ENCODE peak calls at places on chromosomes 13 and 19, in ten cellular contexts. One of them, this sample, is unnamed.

GRCh38 chr13:97235549-97236206 is 13.5 kb downstream of the MBNL2 start:
- DNase-seq in heart left ventricle: no peak
- DNase-seq in fibroblast of villous mesenchyme: no peak
- DNase-seq in GM06990: no peak
- DNase-seq in PC-3: no peak
- DNase-seq in fibroblast of lung: no peak
- DNase-seq in right lobe of liver: no peak
- DNase-seq in mammary epithelial cell: no peak
- DNase-seq in CD8-positive, alpha-beta T cell: no peak
- DNase-seq in astrocyte of the spinal cord: no peak
- DNase-seq in this sample: no peak

GRCh38 chr19:33864311-33864850 is 67.7 kb downstream of the KCTD15 start:
- DNase-seq in astrocyte of the spinal cord: no peak
- DNase-seq in mammary epithelial cell: peak
- DNase-seq in CD8-positive, alpha-beta T cell: no peak
- DNase-seq in heart left ventricle: no peak
- DNase-seq in right lobe of liver: no peak
- DNase-seq in GM06990: no peak
- DNase-seq in PC-3: peak
- DNase-seq in fibroblast of villous mesenchyme: no peak
- DNase-seq in fibroblast of lung: no peak
- DNase-seq in this sample: no peak

GRCh38 chr19:35266904-35267817 is 1.6 kb upstream of the USF2 start:
- DNase-seq in CD8-positive, alpha-beta T cell: peak
- DNase-seq in PC-3: peak
- DNase-seq in fibroblast of villous mesenchyme: peak
- DNase-seq in fibroblast of lung: peak
- DNase-seq in mammary epithelial cell: no peak
- DNase-seq in astrocyte of the spinal cord: no peak
- DNase-seq in heart left ventricle: peak
- DNase-seq in right lobe of liver: peak
- DNase-seq in GM06990: peak
- DNase-seq in this sample: no peak

GRCh38 chr13:39578821-39579291 is 24.1 kb downstream of the LHFPL6 start:
- DNase-seq in CD8-positive, alpha-beta T cell: no peak
- DNase-seq in right lobe of liver: no peak
- DNase-seq in mammary epithelial cell: no peak
- DNase-seq in fibroblast of lung: no peak
- DNase-seq in astrocyte of the spinal cord: peak
- DNase-seq in GM06990: no peak
- DNase-seq in heart left ventricle: no peak
- DNase-seq in fibroblast of villous mesenchyme: no peak
- DNase-seq in PC-3: no peak
- DNase-seq in this sample: no peak

GRCh38 chr19:37817180-37817911 is 38.0 kb upstream of the ZNF573 start:
- DNase-seq in CD8-positive, alpha-beta T cell: peak
- DNase-seq in fibroblast of lung: peak
- DNase-seq in PC-3: no peak
- DNase-seq in GM06990: peak
- DNase-seq in heart left ventricle: peak
- DNase-seq in astrocyte of the spinal cord: peak
- DNase-seq in right lobe of liver: peak
- DNase-seq in fibroblast of villous mesenchyme: peak
- DNase-seq in mammary epithelial cell: no peak
- DNase-seq in this sample: peak

GRCh38 chr13:23788459-23788858 is 100.7 kb downstream of the MIPEP start:
- DNase-seq in right lobe of liver: no peak
- DNase-seq in PC-3: no peak
- DNase-seq in fibroblast of villous mesenchyme: no peak
- DNase-seq in heart left ventricle: no peak
- DNase-seq in mammary epithelial cell: no peak
- DNase-seq in astrocyte of the spinal cord: no peak
- DNase-seq in GM06990: no peak
- DNase-seq in fibroblast of lung: no peak
- DNase-seq in CD8-positive, alpha-beta T cell: no peak
- DNase-seq in this sample: no peak

GRCh38 chr13:92175330-92175729 is 776.9 kb downstream of the GPC5 start:
- DNase-seq in right lobe of liver: no peak
- DNase-seq in heart left ventricle: no peak
- DNase-seq in fibroblast of lung: peak
- DNase-seq in GM06990: no peak
- DNase-seq in fibroblast of villous mesenchyme: peak
- DNase-seq in astrocyte of the spinal cord: peak
- DNase-seq in PC-3: peak
- DNase-seq in CD8-positive, alpha-beta T cell: no peak
- DNase-seq in mammary epithelial cell: peak
- DNase-seq in this sample: peak

GRCh38 chr13:28441533-28441928 is 53.4 kb downstream of the FLT1 start:
- DNase-seq in mammary epithelial cell: no peak
- DNase-seq in PC-3: no peak
- DNase-seq in astrocyte of the spinal cord: no peak
- DNase-seq in right lobe of liver: no peak
- DNase-seq in CD8-positive, alpha-beta T cell: no peak
- DNase-seq in GM06990: no peak
- DNase-seq in fibroblast of villous mesenchyme: no peak
- DNase-seq in heart left ventricle: no peak
- DNase-seq in fibroblast of lung: no peak
- DNase-seq in this sample: no peak

GRCh38 chr13:27549406-27549981 is 70.8 kb downstream of the LNX2 start:
- DNase-seq in heart left ventricle: no peak
- DNase-seq in CD8-positive, alpha-beta T cell: no peak
- DNase-seq in fibroblast of lung: no peak
- DNase-seq in astrocyte of the spinal cord: no peak
- DNase-seq in fibroblast of villous mesenchyme: peak
- DNase-seq in PC-3: peak
- DNase-seq in right lobe of liver: no peak
- DNase-seq in mammary epithelial cell: peak
- DNase-seq in GM06990: no peak
- DNase-seq in this sample: peak

GRCh38 chr13:43687038-43687437 is 99.7 kb downstream of the ENOX1 start:
- DNase-seq in astrocyte of the spinal cord: no peak
- DNase-seq in GM06990: no peak
- DNase-seq in fibroblast of lung: no peak
- DNase-seq in fibroblast of villous mesenchyme: no peak
- DNase-seq in right lobe of liver: no peak
- DNase-seq in mammary epithelial cell: no peak
- DNase-seq in PC-3: peak
- DNase-seq in CD8-positive, alpha-beta T cell: no peak
- DNase-seq in heart left ventricle: no peak
- DNase-seq in this sample: no peak

GRCh38 chr19:18477974-18478373 is 40.0 kb upstream of the ISYNA1 start:
- DNase-seq in CD8-positive, alpha-beta T cell: no peak
- DNase-seq in fibroblast of lung: no peak
- DNase-seq in GM06990: no peak
- DNase-seq in astrocyte of the spinal cord: no peak
- DNase-seq in fibroblast of villous mesenchyme: no peak
- DNase-seq in PC-3: no peak
- DNase-seq in right lobe of liver: no peak
- DNase-seq in heart left ventricle: peak
- DNase-seq in mammary epithelial cell: no peak
- DNase-seq in this sample: no peak

GRCh38 chr19:18475762-18476331 is 37.9 kb upstream of the ISYNA1 start:
- DNase-seq in mammary epithelial cell: no peak
- DNase-seq in heart left ventricle: peak
- DNase-seq in GM06990: no peak
- DNase-seq in PC-3: no peak
- DNase-seq in right lobe of liver: no peak
- DNase-seq in fibroblast of lung: no peak
- DNase-seq in astrocyte of the spinal cord: no peak
- DNase-seq in CD8-positive, alpha-beta T cell: no peak
- DNase-seq in fibroblast of villous mesenchyme: no peak
- DNase-seq in this sample: no peak

GRCh38 chr19:18478545-18479311 is 40.8 kb upstream of the ISYNA1 start:
- DNase-seq in fibroblast of lung: peak
- DNase-seq in CD8-positive, alpha-beta T cell: peak
- DNase-seq in heart left ventricle: peak
- DNase-seq in fibroblast of villous mesenchyme: peak
- DNase-seq in mammary epithelial cell: peak
- DNase-seq in right lobe of liver: peak
- DNase-seq in GM06990: peak
- DNase-seq in astrocyte of the spinal cord: peak
- DNase-seq in PC-3: peak
- DNase-seq in this sample: peak

GRCh38 chr19:18476507-18477041 is 38.6 kb upstream of the ISYNA1 start:
- DNase-seq in fibroblast of villous mesenchyme: no peak
- DNase-seq in fibroblast of lung: no peak
- DNase-seq in PC-3: no peak
- DNase-seq in heart left ventricle: peak
- DNase-seq in GM06990: no peak
- DNase-seq in mammary epithelial cell: no peak
- DNase-seq in CD8-positive, alpha-beta T cell: no peak
- DNase-seq in astrocyte of the spinal cord: no peak
- DNase-seq in right lobe of liver: no peak
- DNase-seq in this sample: no peak

GRCh38 chr19:18477042-18477760 is 39.3 kb upstream of the ISYNA1 start:
- DNase-seq in fibroblast of villous mesenchyme: no peak
- DNase-seq in PC-3: no peak
- DNase-seq in astrocyte of the spinal cord: no peak
- DNase-seq in CD8-positive, alpha-beta T cell: no peak
- DNase-seq in GM06990: no peak
- DNase-seq in right lobe of liver: no peak
- DNase-seq in fibroblast of lung: no peak
- DNase-seq in mammary epithelial cell: no peak
- DNase-seq in heart left ventricle: peak
- DNase-seq in this sample: no peak
- TF ChIP-seq CTCF in fibroblast of villous mesenchyme: peak
- TF ChIP-seq CTCF in PC-3: peak
- TF ChIP-seq CTCF in astrocyte of the spinal cord: no peak
- TF ChIP-seq CTCF in CD8-positive, alpha-beta T cell: no peak
- TF ChIP-seq CTCF in GM06990: no peak
- TF ChIP-seq CTCF in right lobe of liver: no peak
- TF ChIP-seq CTCF in fibroblast of lung: no peak
- TF ChIP-seq CTCF in mammary epithelial cell: no peak
- TF ChIP-seq CTCF in heart left ventricle: peak
- TF ChIP-seq CTCF in this sample: no peak

GRCh38 chr13:65028101-65028500 is 2202.0 kb downstream of the PCDH9 start:
- DNase-seq in right lobe of liver: no peak
- DNase-seq in heart left ventricle: no peak
- DNase-seq in GM06990: no peak
- DNase-seq in mammary epithelial cell: no peak
- DNase-seq in fibroblast of lung: no peak
- DNase-seq in PC-3: no peak
- DNase-seq in CD8-positive, alpha-beta T cell: no peak
- DNase-seq in astrocyte of the spinal cord: no peak
- DNase-seq in fibroblast of villous mesenchyme: no peak
- DNase-seq in this sample: no peak
- H3K4me3 ChIP-seq in right lobe of liver: no peak
- H3K4me3 ChIP-seq in heart left ventricle: no peak
- H3K4me3 ChIP-seq in GM06990: no peak
- H3K4me3 ChIP-seq in mammary epithelial cell: no peak
- H3K4me3 ChIP-seq in fibroblast of lung: no peak
- H3K4me3 ChIP-seq in PC-3: no peak
- H3K4me3 ChIP-seq in CD8-positive, alpha-beta T cell: no peak
- H3K4me3 ChIP-seq in astrocyte of the spinal cord: no peak
- H3K4me3 ChIP-seq in fibroblast of villous mesenchyme: no peak
- H3K4me3 ChIP-seq in this sample: no peak

GRCh38 chr19:42115219-42115618 is 17.0 kb downstream of the POU2F2 start:
- DNase-seq in GM06990: no peak
- DNase-seq in fibroblast of lung: peak
- DNase-seq in PC-3: no peak
- DNase-seq in CD8-positive, alpha-beta T cell: no peak
- DNase-seq in fibroblast of villous mesenchyme: peak
- DNase-seq in heart left ventricle: no peak
- DNase-seq in mammary epithelial cell: no peak
- DNase-seq in astrocyte of the spinal cord: no peak
- DNase-seq in right lobe of liver: no peak
- DNase-seq in this sample: peak

GRCh38 chr19:42114412-42114811 is 17.8 kb downstream of the POU2F2 start:
- DNase-seq in CD8-positive, alpha-beta T cell: no peak
- DNase-seq in astrocyte of the spinal cord: no peak
- DNase-seq in PC-3: no peak
- DNase-seq in mammary epithelial cell: no peak
- DNase-seq in fibroblast of lung: no peak
- DNase-seq in right lobe of liver: no peak
- DNase-seq in GM06990: peak
- DNase-seq in heart left ventricle: no peak
- DNase-seq in fibroblast of villous mesenchyme: no peak
- DNase-seq in this sample: no peak

GRCh38 chr19:42117076-42117475 is 15.2 kb downstream of the POU2F2 start:
- DNase-seq in right lobe of liver: no peak
- DNase-seq in fibroblast of villous mesenchyme: no peak
- DNase-seq in GM06990: no peak
- DNase-seq in CD8-positive, alpha-beta T cell: no peak
- DNase-seq in mammary epithelial cell: no peak
- DNase-seq in heart left ventricle: no peak
- DNase-seq in astrocyte of the spinal cord: no peak
- DNase-seq in PC-3: no peak
- DNase-seq in fibroblast of lung: no peak
- DNase-seq in this sample: no peak

GRCh38 chr19:42115705-42116104 is 16.5 kb downstream of the POU2F2 start:
- DNase-seq in astrocyte of the spinal cord: no peak
- DNase-seq in PC-3: no peak
- DNase-seq in GM06990: no peak
- DNase-seq in fibroblast of villous mesenchyme: no peak
- DNase-seq in fibroblast of lung: no peak
- DNase-seq in mammary epithelial cell: no peak
- DNase-seq in CD8-positive, alpha-beta T cell: no peak
- DNase-seq in right lobe of liver: no peak
- DNase-seq in heart left ventricle: no peak
- DNase-seq in this sample: no peak

GRCh38 chr19:42116308-42117075 is 15.8 kb downstream of the POU2F2 start:
- DNase-seq in CD8-positive, alpha-beta T cell: no peak
- DNase-seq in heart left ventricle: no peak
- DNase-seq in fibroblast of lung: no peak
- DNase-seq in right lobe of liver: no peak
- DNase-seq in astrocyte of the spinal cord: no peak
- DNase-seq in fibroblast of villous mesenchyme: no peak
- DNase-seq in mammary epithelial cell: no peak
- DNase-seq in PC-3: no peak
- DNase-seq in GM06990: no peak
- DNase-seq in this sample: no peak
- TF ChIP-seq CTCF in CD8-positive, alpha-beta T cell: no peak
- TF ChIP-seq CTCF in heart left ventricle: no peak
- TF ChIP-seq CTCF in fibroblast of lung: no peak
- TF ChIP-seq CTCF in right lobe of liver: no peak
- TF ChIP-seq CTCF in astrocyte of the spinal cord: peak
- TF ChIP-seq CTCF in fibroblast of villous mesenchyme: peak
- TF ChIP-seq CTCF in mammary epithelial cell: no peak
- TF ChIP-seq CTCF in PC-3: no peak
- TF ChIP-seq CTCF in GM06990: peak
- TF ChIP-seq CTCF in this sample: no peak

DNA sequence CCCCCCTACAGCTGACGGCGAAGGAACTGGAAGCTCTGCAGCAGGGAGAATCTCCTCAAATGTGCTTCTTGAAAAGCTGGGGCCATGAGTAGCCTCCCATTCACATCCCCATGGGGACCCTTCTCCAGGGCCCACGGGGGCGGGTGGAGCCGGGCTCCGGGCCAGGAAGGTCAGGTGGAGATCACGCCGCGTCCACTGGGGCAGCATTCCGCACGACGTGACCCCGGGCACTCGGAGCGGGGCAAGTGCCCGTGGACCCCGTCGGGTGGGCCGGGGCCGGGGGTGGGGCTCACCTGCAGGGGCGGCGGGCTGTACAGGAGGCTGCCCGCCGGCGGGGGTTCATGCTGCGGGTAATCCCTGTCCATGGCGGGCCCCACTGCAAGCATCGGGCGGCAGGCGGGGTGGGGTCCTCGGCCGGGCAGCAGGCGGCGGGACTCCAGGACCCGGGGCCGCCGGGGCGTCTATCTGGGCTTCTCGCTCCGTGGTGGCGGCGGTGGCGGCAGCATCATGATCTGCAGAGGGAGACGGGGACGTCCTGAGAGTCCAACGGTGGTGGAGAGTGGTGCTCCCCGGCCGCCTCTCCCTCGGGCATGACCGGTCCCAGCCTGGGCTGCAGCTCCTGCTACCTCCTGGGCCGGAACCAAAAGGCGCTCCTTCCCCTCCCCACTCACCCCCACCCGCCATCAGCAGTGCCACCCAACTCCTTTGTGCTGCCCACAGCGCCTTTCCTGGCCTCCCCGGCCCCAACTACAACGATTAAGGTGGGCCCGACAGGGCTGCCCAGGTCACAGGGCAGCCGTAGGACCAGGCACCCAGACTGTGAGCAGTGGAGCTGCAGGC is 20.0 kb downstream of the SBNO2 start:
- DNase-seq in heart left ventricle: no peak
- DNase-seq in GM06990: no peak
- DNase-seq in PC-3: no peak
- DNase-seq in CD8-positive, alpha-beta T cell: no peak
- DNase-seq in mammary epithelial cell: no peak
- DNase-seq in fibroblast of villous mesenchyme: no peak
- DNase-seq in right lobe of liver: peak
- DNase-seq in fibroblast of lung: no peak
- DNase-seq in astrocyte of the spinal cord: no peak
- DNase-seq in this sample: no peak
- H3K4me3 ChIP-seq in heart left ventricle: no peak
- H3K4me3 ChIP-seq in GM06990: no peak
- H3K4me3 ChIP-seq in PC-3: no peak
- H3K4me3 ChIP-seq in CD8-positive, alpha-beta T cell: no peak
- H3K4me3 ChIP-seq in mammary epithelial cell: peak
- H3K4me3 ChIP-seq in fibroblast of villous mesenchyme: peak
- H3K4me3 ChIP-seq in right lobe of liver: peak
- H3K4me3 ChIP-seq in fibroblast of lung: peak
- H3K4me3 ChIP-seq in astrocyte of the spinal cord: no peak
- H3K4me3 ChIP-seq in this sample: peak